ENCODE peak calls at places on chromosomes 6 and 20, in five cellular contexts. C is pons, H is MM.1S, V is fibroblast of lung, Y is psoas muscle. L is an unnamed sample.

GRCh38 chr6:5695260-5696245 is 311.2 kb downstream of the NRN1 start:
- DNase-seq in C (no peak), V (peak), Y (no peak), H (no peak), L (no peak)

GRCh38 chr20:1892122-1892385 is 3.2 kb upstream of the SIRPA start:
- DNase-seq in H (no peak), V (no peak), C (no peak), Y (no peak), L (no peak)

GRCh38 chr20:32792316-32792715 is 27.4 kb upstream of the MAPRE1 start:
- DNase-seq in C (no peak), H (no peak), Y (peak), V (peak), L (no peak)

GRCh38 chr6:37272834-37273566 is 15.1 kb upstream of the TMEM217 start:
- DNase-seq in C (no peak), V (no peak), H (no peak), Y (no peak), L (no peak)

GRCh38 chr6:39769012-39769411 is 23.2 kb upstream of the DAAM2 start:
- DNase-seq in H (no peak), V (no peak), C (peak), Y (no peak), L (peak)

GRCh38 chr6:13303668-13304017 is 24.7 kb downstream of the TBC1D7 start:
- DNase-seq in H (peak), Y (peak), C (peak), V (peak), L (peak)

GRCh38 chr6:53651149-53651763 is 14.3 kb downstream of the KLHL31 start:
- DNase-seq in Y (peak), V (peak), C (peak), H (peak), L (peak)

GRCh38 chr6:90936286-90936685 is 349.4 kb upstream of the MAP3K7 start:
- DNase-seq in V (no peak), Y (no peak), C (no peak), H (no peak), L (no peak)

GRCh38 chr6:1363729-1364572 is 25.4 kb upstream of the FOXF2 start:
- DNase-seq in H (no peak), V (no peak), C (no peak), Y (peak), L (no peak)

GRCh38 chr6:45021652-45022051 is 306.5 kb upstream of the RUNX2 start:
- DNase-seq in Y (no peak), H (no peak), C (no peak), V (peak), L (no peak)

GRCh38 chr6:78526432-78526831 is 340.9 kb upstream of the IRAK1BP1 start:
- DNase-seq in Y (no peak), H (no peak), C (no peak), V (no peak), L (no peak)

GRCh38 chr6:17505767-17506280 is 94.3 kb upstream of the FAM8A1 start:
- DNase-seq in C (no peak), H (no peak), Y (no peak), V (peak), L (no peak)

GRCh38 chr6:41413250-41413649 is 77.8 kb downstream of the NCR2 start:
- DNase-seq in Y (no peak), H (no peak), V (no peak), C (no peak), L (no peak)